ENCODE peak calls at places on chromosomes 7 and 10, in eight cellular contexts. D, V, G, I, S, P, J and Y are unnamed samples.

GRCh38 chr10:101263146-101263837 is 34.0 kb upstream of the LBX1 start:
- DNase-seq in S (no peak), I (no peak), J (no peak), V (no peak), G (no peak), P (no peak), D (no peak), Y (no peak)

GRCh38 chr7:49433794-49434193 is 339.6 kb upstream of the VWC2 start:
- DNase-seq in S (no peak), J (no peak), D (no peak), P (no peak), V (no peak), G (peak), I (no peak), Y (no peak)

GRCh38 chr10:72030762-72031543 is 57.4 kb downstream of the SPOCK2 start:
- DNase-seq in I (peak), G (no peak), D (no peak), S (no peak), P (no peak), V (no peak), J (no peak), Y (no peak)

GRCh38 chr10:61097026-61097425 is 153.0 kb upstream of the RHOBTB1 start:
- DNase-seq in J (no peak), I (no peak), S (no peak), P (no peak), D (no peak), G (no peak), V (no peak), Y (no peak)

GRCh38 chr7:146781352-146782116 is 664.9 kb downstream of the CNTNAP2 start:
- DNase-seq in V (no peak), D (no peak), G (no peak), I (no peak), S (no peak), J (no peak), P (no peak), Y (no peak)

GRCh38 chr10:112821663-112822062 is 128.4 kb upstream of the TCF7L2 start:
- DNase-seq in G (no peak), P (no peak), V (no peak), I (no peak), J (peak), S (no peak), D (no peak), Y (no peak)

GRCh38 chr10:99711129-99711719 is 20.7 kb downstream of the COX15 start:
- DNase-seq in D (peak), G (peak), J (no peak), I (peak), S (peak), P (no peak), V (peak), Y (peak)

GRCh38 chr7:29808075-29808786 is 1.9 kb downstream of the WIPF3 start:
- DNase-seq in G (no peak), S (no peak), J (no peak), I (no peak), V (no peak), P (no peak), D (no peak), Y (no peak)

GRCh38 chr7:64736575-64736974 is 57.7 kb upstream of the ZNF138 start:
- DNase-seq in S (no peak), I (no peak), J (peak), D (no peak), G (no peak), V (no peak), P (no peak), Y (no peak)

GRCh38 chr10:89283988-89284475 is 17.8 kb upstream of the IFIT2 start:
- DNase-seq in I (peak), S (no peak), J (peak), V (peak), G (no peak), P (no peak), D (peak), Y (no peak)

GRCh38 chr7:107025449-107026103 is 18.9 kb upstream of the PRKAR2B start:
- DNase-seq in I (no peak), S (no peak), J (no peak), P (no peak), V (no peak), D (no peak), G (no peak), Y (no peak)

GRCh38 chr7:117184367-117184766 is 138.5 kb downstream of the WNT2 start:
- DNase-seq in D (no peak), P (no peak), V (no peak), S (no peak), J (no peak), I (no peak), G (no peak), Y (no peak)

GRCh38 chr7:155205368-155206285 is 92.1 kb upstream of the INSIG1 start:
- DNase-seq in V (peak), S (peak), G (peak), I (peak), D (peak), P (peak), J (peak), Y (no peak)

GRCh38 chr7:155206286-155207020 is 91.2 kb upstream of the INSIG1 start:
- DNase-seq in S (no peak), I (peak), J (no peak), D (peak), G (peak), V (peak), P (peak), Y (no peak)

GRCh38 chr7:155203059-155203881 is 94.4 kb upstream of the INSIG1 start:
- DNase-seq in D (no peak), P (no peak), S (no peak), J (no peak), V (no peak), G (no peak), I (no peak), Y (no peak)

GRCh38 chr7:155203882-155204691 is 93.6 kb upstream of the INSIG1 start:
- DNase-seq in S (no peak), G (no peak), P (no peak), I (no peak), V (no peak), D (peak), J (no peak), Y (no peak)

DNA sequence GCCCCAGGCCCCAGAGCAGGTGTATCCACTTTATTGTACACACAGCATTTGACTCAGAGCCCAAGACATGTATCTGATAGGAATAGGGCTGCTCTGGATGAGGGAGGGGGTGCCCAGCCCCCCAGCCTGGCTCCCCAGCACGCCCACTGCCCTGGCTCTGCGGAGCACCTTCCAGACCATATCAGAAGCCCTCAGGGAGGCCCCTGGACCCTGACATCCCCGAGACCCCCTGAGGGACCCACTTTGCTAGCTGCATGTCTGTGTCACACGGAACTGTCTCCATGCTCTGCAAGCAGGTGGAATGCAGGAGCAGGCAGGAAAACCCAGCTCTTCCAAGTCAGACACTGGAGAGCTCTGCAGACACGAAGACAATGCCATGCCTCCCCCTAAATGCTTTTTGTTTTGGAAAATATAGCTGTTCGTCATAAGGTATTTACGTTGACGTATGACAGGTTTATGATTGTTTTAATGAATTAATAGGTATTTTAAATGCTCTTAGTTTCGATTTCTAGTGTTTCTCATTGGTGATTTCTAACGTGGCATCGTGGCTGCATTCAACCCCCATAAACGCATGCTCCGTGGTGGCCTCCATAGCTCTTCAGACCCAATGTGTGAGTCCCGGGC is 92.8 kb upstream of the INSIG1 start:
- DNase-seq in S (no peak), D (no peak), P (no peak), I (no peak), G (no peak), V (no peak), J (no peak), Y (no peak)
- H3K27ac ChIP-seq in S (peak), D (no peak), P (peak), I (peak), G (peak), V (peak), J (peak), Y (no peak)

DNA sequence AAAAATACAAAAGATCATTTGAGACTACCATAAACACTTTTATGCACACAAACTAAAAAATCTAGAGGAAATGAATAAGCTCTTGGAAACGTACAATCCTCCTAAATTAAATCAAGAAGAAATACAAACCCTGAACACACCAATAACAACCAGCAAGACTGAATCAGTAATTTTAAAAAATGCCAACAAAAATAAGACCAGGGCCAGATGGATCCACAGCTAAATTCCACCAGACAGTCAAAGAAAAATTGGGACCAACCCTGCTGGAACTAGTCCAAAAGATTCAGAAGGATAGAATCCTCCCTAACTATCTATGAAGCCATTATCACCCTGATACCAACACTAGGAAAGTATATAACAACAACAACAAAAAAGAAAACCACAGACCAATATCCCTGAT is 277.4 kb downstream of the AGMO start:
- DNase-seq in S (no peak), I (no peak), P (no peak), G (no peak), V (no peak), J (no peak), D (no peak), Y (no peak)
- H3K4me3 ChIP-seq in S (no peak), I (no peak), P (no peak), G (no peak), V (no peak), J (no peak), D (no peak), Y (no peak)

DNA sequence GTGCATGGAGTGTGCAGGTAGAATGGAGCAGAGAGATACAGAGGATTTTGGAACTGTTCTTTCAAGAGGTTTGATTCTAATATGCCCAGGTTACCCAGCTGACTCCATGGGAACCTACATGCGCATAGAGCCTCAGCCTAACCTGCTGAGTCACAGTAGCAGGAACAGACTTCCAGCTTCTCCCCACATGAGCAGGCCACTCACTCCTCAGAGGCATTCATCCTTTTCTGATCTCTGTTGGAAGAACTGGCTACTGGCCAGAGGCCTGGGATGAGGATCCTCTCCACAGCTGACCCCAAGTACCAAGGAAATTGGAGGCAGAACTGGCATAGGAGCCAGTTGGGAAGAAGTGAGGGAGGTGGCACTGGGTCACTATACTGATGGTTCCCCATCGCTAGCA is 17.9 kb upstream of the CCSER2 start:
- DNase-seq in I (no peak), V (peak), G (no peak), P (no peak), J (no peak), D (no peak), S (peak), Y (no peak)
- H3K27ac ChIP-seq in I (no peak), V (no peak), G (no peak), P (no peak), J (no peak), D (no peak), S (no peak), Y (no peak)

DNA sequence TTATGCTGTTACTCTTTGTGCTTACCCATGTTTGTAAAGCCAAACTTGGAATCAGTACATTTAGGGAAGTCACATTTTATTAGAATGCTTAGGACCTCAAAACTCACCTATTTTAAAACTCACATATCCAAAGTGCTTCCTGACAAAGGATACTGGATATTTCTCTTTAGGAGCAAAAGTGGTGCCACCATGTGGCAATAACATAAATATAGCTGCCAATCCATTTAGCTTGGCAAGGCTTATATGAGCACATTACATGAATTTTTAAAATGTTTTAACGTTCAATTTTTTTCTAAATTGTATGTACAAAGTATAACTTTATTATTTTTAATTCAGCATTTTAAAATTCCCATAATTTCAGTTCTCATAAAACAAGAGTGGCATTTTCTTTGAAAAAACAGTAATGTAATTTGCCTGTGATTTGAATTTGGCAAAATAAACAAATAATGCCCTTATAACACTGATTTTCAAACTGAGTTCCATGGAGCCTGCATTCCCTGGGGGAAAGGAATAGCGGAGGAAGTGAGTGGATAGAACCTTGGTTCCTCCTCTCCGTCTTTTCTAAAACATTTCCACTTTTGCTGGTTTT is 75.4 kb downstream of the HDAC9 start:
- DNase-seq in P (no peak), J (no peak), V (peak), D (peak), S (no peak), G (peak), I (no peak), Y (no peak)
- H3K4me3 ChIP-seq in P (no peak), J (no peak), V (no peak), D (no peak), S (no peak), G (no peak), I (no peak), Y (no peak)

DNA sequence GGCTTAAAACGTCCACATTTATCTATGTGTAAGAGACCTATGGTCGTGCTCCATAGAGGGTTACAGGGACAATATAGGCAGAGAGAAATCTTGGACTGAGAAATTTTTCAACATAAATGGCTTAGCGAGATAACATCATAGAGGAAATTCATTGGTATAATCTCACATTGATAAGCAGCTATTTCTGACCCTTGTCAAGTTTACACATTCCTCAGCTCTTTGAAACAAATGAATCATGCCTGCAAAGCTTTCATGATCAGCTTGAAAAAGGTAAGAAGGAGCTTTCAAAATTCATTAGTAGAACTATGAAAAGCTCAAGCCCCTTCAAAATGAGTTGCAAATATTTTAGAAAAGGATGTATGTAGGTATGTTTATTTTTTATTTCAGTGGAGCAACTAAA is 478.8 kb downstream of the NEBL start:
- DNase-seq in S (no peak), D (no peak), V (no peak), I (no peak), J (no peak), G (no peak), P (no peak), Y (no peak)
- H3K27ac ChIP-seq in S (no peak), D (no peak), V (no peak), I (no peak), J (no peak), G (no peak), P (no peak), Y (no peak)

GRCh38 chr7:94298943-94299342 is 95.8 kb upstream of the COL1A2 start:
- DNase-seq in S (no peak), J (no peak), D (no peak), V (peak), G (no peak), I (no peak), P (no peak), Y (no peak)

GRCh38 chr7:94294471-94295131 is 100.1 kb upstream of the COL1A2 start:
- DNase-seq in G (no peak), S (no peak), D (no peak), I (no peak), J (no peak), P (no peak), V (peak), Y (no peak)

GRCh38 chr7:94296886-94297285 is 97.8 kb upstream of the COL1A2 start:
- DNase-seq in V (peak), J (no peak), D (no peak), I (no peak), P (no peak), S (no peak), G (no peak), Y (no peak)

GRCh38 chr7:94297397-94297838 is 97.3 kb upstream of the COL1A2 start:
- DNase-seq in P (no peak), G (no peak), J (no peak), I (peak), S (peak), D (no peak), V (peak), Y (no peak)

DNA sequence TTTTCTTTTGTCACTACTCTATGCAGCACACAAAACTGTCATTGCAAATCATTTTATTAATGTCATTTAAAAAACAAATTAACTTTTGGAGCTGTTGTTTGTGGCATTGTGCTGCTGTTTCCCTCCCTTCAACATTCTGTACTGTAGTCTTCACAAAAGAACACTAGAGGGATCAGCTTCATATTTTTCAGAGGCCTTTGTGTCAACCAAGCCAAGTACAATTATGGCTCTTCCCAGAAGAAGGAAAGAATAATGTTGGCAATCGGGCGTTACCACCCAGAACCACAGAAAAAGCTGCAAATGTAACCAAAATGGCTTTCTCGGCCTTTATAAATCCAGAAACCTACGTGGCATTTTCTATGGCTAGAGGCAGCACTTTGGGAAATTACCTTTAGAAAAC is 98.9 kb upstream of the COL1A2 start:
- DNase-seq in D (no peak), S (no peak), J (no peak), G (no peak), I (peak), V (peak), P (no peak), Y (no peak)
- H3K4me3 ChIP-seq in D (no peak), S (no peak), J (no peak), G (no peak), I (peak), V (peak), P (peak), Y (no peak)

DNA sequence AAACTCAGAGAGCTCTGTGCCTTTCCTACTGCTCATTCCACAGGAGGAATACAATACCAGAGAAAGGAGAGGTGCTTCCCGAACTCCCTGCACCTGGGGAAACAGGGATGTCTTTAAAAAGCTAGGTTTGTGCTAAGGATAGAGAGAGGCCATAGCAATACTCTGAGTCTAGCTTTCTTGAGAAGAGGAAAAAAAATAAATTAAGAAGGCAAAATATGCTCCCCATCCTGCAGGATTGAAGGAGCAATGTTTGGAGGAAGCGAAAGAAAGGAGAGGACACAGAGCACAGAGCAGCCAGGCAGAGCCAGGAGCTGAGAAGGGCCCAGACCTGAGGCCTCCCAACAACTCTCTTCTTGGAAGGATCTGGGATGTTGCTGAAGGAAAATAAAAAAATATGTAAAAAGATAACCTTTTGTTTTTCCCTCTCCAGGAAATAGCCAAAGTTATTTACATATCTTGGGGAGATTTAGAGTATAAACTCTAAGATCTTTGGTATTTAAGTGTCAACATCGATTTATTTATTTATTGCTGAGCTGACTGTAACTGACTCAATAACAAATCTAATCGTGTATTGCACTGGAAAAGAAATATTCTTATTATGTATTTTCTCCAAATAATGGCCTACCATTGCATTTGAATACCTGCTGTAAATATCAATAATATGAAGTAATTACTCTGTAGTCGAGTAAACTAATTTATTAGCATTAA is 1.6 kb upstream of the HOXA11 start:
- DNase-seq in J (peak), S (no peak), D (no peak), V (no peak), I (no peak), P (no peak), G (no peak), Y (no peak)
- H3K27ac ChIP-seq in J (peak), S (no peak), D (no peak), V (no peak), I (no peak), P (no peak), G (no peak), Y (no peak)

GRCh38 chr10:118291122-118291521 is 51.0 kb downstream of the FAM204A start:
- DNase-seq in J (no peak), S (no peak), V (no peak), G (no peak), D (no peak), P (no peak), I (no peak), Y (no peak)
- H3K4me3 ChIP-seq in J (no peak), S (no peak), V (no peak), G (no peak), D (no peak), P (no peak), I (no peak), Y (no peak)